ENCODE peak calls at places on chromosomes 12 and 14, in nine cellular contexts. R is CD4-positive, alpha-beta T cell; N is CD8-positive, alpha-beta T cell; G is Calu3; W is AG04450; K is RWPE1; B is suprapubic skin; D is heart left ventricle; A is kidney epithelial cell. L is an unnamed sample.

GRCh38 chr14:63308723-63309317 is 9.9 kb downstream of the GPHB5 start:
- DNase-seq in R (no peak), N (no peak), G (peak; percentile 66), W (no peak), K (peak; percentile 19), B (no peak), D (no peak), A (no peak), L (no peak)

GRCh38 chr14:100524233-100524932 is 62.8 kb downstream of the BEGAIN start:
- DNase-seq in R (no peak), N (no peak), G (no peak), W (no peak), K (no peak), B (peak; percentile 26), D (no peak), A (no peak), L (no peak)

GRCh38 chr14:93219103-93219726 is 12.2 kb downstream of the UBR7 start:
- DNase-seq in R (peak; percentile 30), N (no peak), G (peak; percentile 50), W (no peak), K (peak; percentile 46), B (no peak), D (no peak), A (peak; percentile 48), L (peak; percentile 51)

GRCh38 chr14:67400434-67400833 is 11.5 kb downstream of the PLEK2 start:
- DNase-seq in R (no peak), N (no peak), G (no peak), W (no peak), K (no peak), B (no peak), D (no peak), A (no peak), L (no peak)

GRCh38 chr12:72273851-72274284 is 1.7 kb downstream of the TRHDE start:
- DNase-seq in R (no peak), N (no peak), G (peak; percentile 52), W (no peak), K (no peak), B (no peak), D (no peak), A (no peak), L (no peak)

GRCh38 chr12:77603923-77604322 is 226.8 kb upstream of the NAV3 start:
- DNase-seq in R (no peak), N (no peak), G (no peak), W (no peak), K (no peak), B (no peak), D (no peak), A (no peak), L (no peak)

GRCh38 chr12:28320353-28320752 is 130.1 kb downstream of the CCDC91 start:
- DNase-seq in R (no peak), N (no peak), G (no peak), W (no peak), K (no peak), B (no peak), D (no peak), A (no peak), L (no peak)

GRCh38 chr12:70576341-70577282 is 60.6 kb downstream of the PTPRB start:
- DNase-seq in R (no peak), N (no peak), G (peak; percentile 12), W (peak; percentile 50), K (peak; percentile 61), B (no peak), D (no peak), A (peak; percentile 44), L (peak; percentile 93)

GRCh38 chr14:68512088-68512487 is 280.8 kb downstream of the ZFP36L1 start:
- DNase-seq in R (no peak), N (no peak), G (no peak), W (peak; percentile 61), K (no peak), B (no peak), D (no peak), A (no peak), L (no peak)

GRCh38 chr14:91985521-91986255 is 38.2 kb upstream of the FBLN5 start:
- DNase-seq in R (no peak), N (no peak), G (no peak), W (no peak), K (no peak), B (no peak), D (no peak), A (no peak), L (no peak)

GRCh38 chr14:92684801-92685560 is 63.4 kb downstream of the LGMN start:
- DNase-seq in R (no peak), N (no peak), G (no peak), W (no peak), K (no peak), B (no peak), D (no peak), A (no peak), L (no peak)

GRCh38 chr14:32379447-32379846 is 50.3 kb downstream of the AKAP6 start:
- DNase-seq in R (no peak), N (no peak), G (no peak), W (no peak), K (no peak), B (no peak), D (no peak), A (no peak), L (no peak)

GRCh38 chr12:5254703-5255102 is 177.2 kb upstream of the NTF3 start:
- DNase-seq in R (no peak), N (no peak), G (no peak), W (no peak), K (no peak), B (no peak), D (no peak), A (peak; percentile 12), L (no peak)

GRCh38 chr14:35261774-35262173 is 30.4 kb upstream of the PSMA6 start:
- DNase-seq in R (no peak), N (no peak), G (no peak), W (no peak), K (no peak), B (no peak), D (no peak), A (no peak), L (no peak)
- TF ChIP-seq CTCF in R (peak; percentile 8), N (no peak), G (no peak), W (no peak), K (no peak), B (no peak), D (peak; percentile 40), A (peak; percentile 5), L (no peak)

DNA sequence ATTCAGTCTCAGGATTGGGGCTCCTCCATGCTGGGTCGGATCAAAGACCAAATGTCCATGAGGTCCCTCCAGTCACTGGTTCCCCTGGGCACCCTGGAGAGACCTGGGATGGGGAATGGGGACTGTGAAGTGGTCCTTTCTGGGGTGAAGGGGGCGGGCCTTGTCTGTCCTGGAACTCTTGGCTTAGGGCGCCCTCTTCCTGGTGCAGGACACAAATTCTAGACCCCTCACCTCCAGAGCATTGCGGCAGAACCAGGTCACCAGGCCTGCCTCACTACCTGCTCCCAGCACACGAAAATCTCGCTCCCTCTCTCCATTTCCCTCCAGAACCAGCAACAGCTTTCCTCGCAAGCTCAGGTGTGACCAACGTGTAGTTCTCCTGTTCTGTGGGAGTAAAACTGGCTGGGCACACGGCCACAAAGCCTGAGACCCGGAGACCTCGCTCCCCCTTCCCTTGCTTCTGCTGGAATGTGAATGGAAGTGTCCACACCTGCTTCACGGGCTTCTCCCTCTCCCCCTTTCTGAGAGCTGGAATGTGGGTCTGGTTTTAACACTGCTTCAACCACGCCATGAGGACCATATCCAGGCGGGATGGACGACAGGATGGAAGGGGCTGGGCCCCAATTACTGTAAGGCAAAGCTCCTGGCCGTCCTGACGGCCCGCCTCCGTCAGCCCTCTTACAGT is 112.7 kb downstream of the SCARB1 start:
- DNase-seq in R (no peak), N (no peak), G (peak; percentile 55), W (no peak), K (no peak), B (no peak), D (no peak), A (no peak), L (no peak)
- TF ChIP-seq CTCF in R (no peak), N (no peak), G (peak; percentile 34), W (peak; percentile 8), K (no peak), B (no peak), D (no peak), A (peak; percentile 11), L (peak; percentile 33)

GRCh38 chr12:53190108-53190729 is 9.5 kb upstream of the CSAD start:
- DNase-seq in R (peak; percentile 42), N (no peak), G (peak; percentile 43), W (no peak), K (peak; percentile 50), B (no peak), D (peak; percentile 66), A (no peak), L (peak; percentile 37)
- TF ChIP-seq CTCF in R (peak; percentile 76), N (peak; percentile 47), G (peak; percentile 70), W (peak; percentile 89), K (peak; percentile 44), B (peak; percentile 40), D (peak; percentile 70), A (peak; percentile 98), L (peak; percentile 90)

GRCh38 chr12:11347810-11348209 is 37.6 kb upstream of the PRB4 start:
- DNase-seq in R (no peak), N (no peak), G (no peak), W (no peak), K (no peak), B (no peak), D (no peak), A (no peak), L (no peak)
- TF ChIP-seq CTCF in R (no peak), N (no peak), G (peak; percentile 33), W (peak; percentile 5), K (no peak), B (no peak), D (no peak), A (no peak), L (peak; percentile 64)

DNA sequence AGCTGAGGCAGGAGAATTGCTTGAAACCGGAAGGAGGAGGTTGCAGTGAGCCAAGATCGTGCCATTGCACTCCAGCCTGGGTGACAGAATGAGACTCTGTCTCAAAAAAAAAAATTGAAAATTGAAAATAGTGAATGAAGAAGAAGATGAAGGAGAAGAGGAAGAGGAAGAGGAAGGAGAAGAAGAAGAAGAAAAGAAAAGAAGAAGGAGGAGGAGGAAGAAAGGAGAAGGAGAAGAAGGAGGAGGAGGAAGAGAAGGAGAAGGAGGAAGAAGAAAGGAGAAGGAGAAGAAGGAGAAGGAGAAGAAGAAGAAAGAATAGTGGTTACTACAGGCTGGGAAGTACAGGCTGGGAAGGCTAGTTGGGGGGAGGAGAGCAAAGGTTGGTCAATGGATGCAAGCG is 124.3 kb upstream of the CPSF6 start:
- DNase-seq in R (no peak), N (no peak), G (no peak), W (no peak), K (no peak), B (no peak), D (no peak), A (no peak), L (no peak)
- TF ChIP-seq CTCF in R (no peak), N (no peak), G (no peak), W (no peak), K (no peak), B (no peak), D (no peak), A (no peak), L (no peak)

DNA sequence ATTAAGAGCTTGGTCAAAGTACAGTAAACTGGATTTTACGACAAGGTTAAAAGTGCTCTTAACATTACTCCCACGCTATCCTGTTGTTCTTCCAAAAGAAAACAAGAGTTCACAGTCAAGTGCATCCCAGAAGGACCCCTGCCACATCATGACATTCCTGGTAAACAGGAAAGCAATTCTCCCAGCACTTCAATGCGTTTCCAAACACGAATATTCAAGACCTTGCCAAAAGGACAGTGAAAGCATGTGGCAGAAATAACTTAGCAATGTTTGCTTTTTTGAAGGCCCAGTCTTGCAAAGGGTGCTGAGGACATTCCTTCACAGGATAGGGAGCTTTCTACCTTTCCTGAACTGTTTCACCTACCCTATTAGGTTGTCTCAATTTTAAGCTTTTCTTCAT is 11.1 kb downstream of the SPRING1 start:
- DNase-seq in R (no peak), N (no peak), G (no peak), W (no peak), K (no peak), B (no peak), D (no peak), A (no peak), L (no peak)
- TF ChIP-seq CTCF in R (no peak), N (no peak), G (no peak), W (no peak), K (no peak), B (no peak), D (no peak), A (no peak), L (no peak)